ENCODE peak calls at places on chromosomes 4 and X, in four cellular contexts. O is left lung, H is fibroblast of pulmonary artery, C is astrocyte of the spinal cord. J is an unnamed sample.

GRCh38 chr4:98521486-98521885 is 136.9 kb downstream of the TSPAN5 start:
- DNase-seq in C (no peak), O (no peak), H (peak; percentile 22), J (no peak)

GRCh38 chr4:122576261-122577188 is 44.3 kb downstream of the IL21 start:
- DNase-seq in H (peak; percentile 75), C (peak; percentile 60), O (no peak), J (peak; percentile 40)

GRCh38 chr4:21901831-21902230 is 46.7 kb downstream of the KCNIP4 start:
- DNase-seq in O (no peak), C (peak; percentile 51), H (peak; percentile 29), J (no peak)

GRCh38 chr4:184801781-184802180 is 24.0 kb downstream of the ACSL1 start:
- DNase-seq in H (no peak), C (peak; percentile 43), O (no peak), J (no peak)

GRCh38 chrX:74419861-74420193 is 1.5 kb upstream of the SLC16A2 start:
- DNase-seq in C (no peak), H (no peak), O (no peak), J (no peak)

GRCh38 chr4:119725688-119726330 is 97.2 kb upstream of the PDE5A start:
- DNase-seq in C (peak; percentile 22), H (no peak), O (no peak), J (no peak)

GRCh38 chrX:102934624-102935023 is 2.4 kb upstream of the RAB40AL start:
- DNase-seq in C (peak; percentile 15), H (peak; percentile 45), O (no peak), J (no peak)

GRCh38 chr4:122616910-122617596 is 3.8 kb downstream of the IL21 start:
- DNase-seq in H (no peak), O (no peak), C (no peak), J (no peak)

GRCh38 chrX:112913807-112914206 is 73.2 kb upstream of the AMOT start:
- DNase-seq in O (no peak), C (no peak), H (no peak), J (no peak)

GRCh38 chr4:51930557-51930956 is 87.6 kb downstream of the DCUN1D4 start:
- DNase-seq in H (peak; percentile 16), O (no peak), C (peak; percentile 18), J (no peak)

GRCh38 chrX:1581132-1581531 is 10.3 kb upstream of the AKAP17A start:
- DNase-seq in C (peak; percentile 20), H (peak; percentile 64), O (no peak), J (no peak)

GRCh38 chr4:151129801-151130200 is 30.4 kb downstream of the RPS3A start:
- DNase-seq in H (peak; percentile 35), C (no peak), O (no peak), J (no peak)

GRCh38 chrX:154021131-154021611 is 1.5 kb upstream of the IRAK1 start:
- DNase-seq in H (peak; percentile 62), O (no peak), C (peak; percentile 59), J (no peak)

GRCh38 chr4:83724488-83725060 is 188.7 kb downstream of the GPAT3 start:
- DNase-seq in H (no peak), O (no peak), C (no peak), J (no peak)

GRCh38 chr4:57168986-57169385 is 58.8 kb upstream of the IGFBP7 start:
- DNase-seq in O (no peak), H (no peak), C (no peak), J (no peak)

GRCh38 chrX:50183891-50184290 is 16.9 kb downstream of the AKAP4 start:
- DNase-seq in H (no peak), C (no peak), O (no peak), J (no peak)

GRCh38 chrX:2500091-2500680 is 590 bp downstream of the DHRSX start:
- DNase-seq in C (peak; percentile 54), O (peak; percentile 89), H (peak; percentile 55), J (no peak)

GRCh38 chr4:78004270-78004669 is 52.9 kb upstream of the FRAS1 start:
- DNase-seq in O (no peak), H (no peak), C (peak; percentile 14), J (no peak)

GRCh38 chr4:30714408-30715031 is 5.6 kb upstream of the PCDH7 start:
- DNase-seq in O (no peak), C (peak; percentile 64), H (peak; percentile 77), J (no peak)

GRCh38 chrX:54482839-54483593 is 13.0 kb downstream of the FGD1 start:
- DNase-seq in O (peak; percentile 56), C (no peak), H (no peak), J (no peak)

GRCh38 chr4:60216752-60217151 is 983.4 kb upstream of the ADGRL3 start:
- DNase-seq in C (peak; percentile 47), H (peak; percentile 50), O (no peak), J (peak; percentile 45)

GRCh38 chrX:55738969-55739368 is 21.4 kb downstream of the RRAGB start:
- DNase-seq in O (no peak), H (no peak), C (no peak), J (no peak)

GRCh38 chr4:78155616-78156105 is 98.5 kb downstream of the FRAS1 start:
- DNase-seq in O (no peak), C (peak; percentile 84), H (no peak), J (peak; percentile 82)

GRCh38 chrX:150405576-150405975 is 42.5 kb downstream of the MAMLD1 start:
- DNase-seq in H (no peak), O (no peak), C (no peak), J (no peak)

GRCh38 chr4:7978907-7979651 is 39.4 kb upstream of the AFAP1 start:
- DNase-seq in O (no peak), C (no peak), H (no peak), J (no peak)

GRCh38 chr4:3825530-3825929 is 59.3 kb downstream of the ADRA2C start:
- DNase-seq in O (peak; percentile 75), C (no peak), H (no peak), J (no peak)

GRCh38 chr4:97950836-97951235 is 192.4 kb downstream of the STPG2 start:
- DNase-seq in O (no peak), H (no peak), C (no peak), J (no peak)

GRCh38 chr4:61572160-61572559 is 372.0 kb downstream of the ADGRL3 start:
- DNase-seq in H (peak; percentile 58), C (peak; percentile 70), O (no peak), J (peak; percentile 58)

GRCh38 chrX:13387656-13388421 is 68.0 kb upstream of the ATXN3L start:
- DNase-seq in O (no peak), C (no peak), H (no peak), J (no peak)

GRCh38 chr4:44738615-44739014 is 12.3 kb upstream of the GNPDA2 start:
- DNase-seq in C (peak; percentile 33), H (no peak), O (no peak), J (no peak)

GRCh38 chrX:15619053-15619772 is 18.5 kb upstream of the ACE2 start:
- DNase-seq in H (no peak), C (peak; percentile 38), O (no peak), J (no peak)

DNA sequence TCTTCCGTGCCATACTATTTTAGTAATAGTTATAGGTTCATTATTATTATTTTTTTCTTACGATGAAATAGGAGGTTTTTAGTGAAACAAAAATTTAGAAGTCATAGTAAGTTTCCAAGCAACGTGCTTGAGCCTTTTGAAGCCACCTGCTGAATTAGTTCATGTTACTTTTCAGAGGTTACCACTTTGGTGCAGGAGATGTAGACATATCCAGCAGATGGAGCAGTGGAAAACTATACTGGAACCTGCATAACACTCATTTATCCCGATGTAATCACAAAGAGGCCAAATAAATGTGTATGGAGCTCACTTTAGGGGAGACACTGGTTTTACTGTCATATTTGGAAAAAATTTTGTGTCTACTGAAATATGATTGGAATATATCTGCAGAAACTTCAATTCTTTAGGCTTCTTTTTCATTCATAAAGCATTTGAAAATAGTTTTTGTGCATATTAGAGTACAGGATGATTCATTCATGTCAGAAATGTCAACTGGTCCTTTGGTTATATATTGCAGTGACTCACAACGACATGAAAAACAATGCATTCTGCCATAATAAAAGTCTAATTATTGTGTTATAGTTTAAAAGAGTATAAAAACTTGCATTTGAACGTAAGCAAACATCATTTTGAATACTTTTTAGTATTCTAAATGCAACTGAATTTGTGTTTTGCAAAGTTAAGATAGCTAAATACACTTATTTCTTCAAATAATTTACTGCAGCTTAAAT is 2182.9 kb upstream of the TENM3 start:
- DNase-seq in C (peak; percentile 52), H (no peak), O (no peak), J (no peak)
- H3K4me3 ChIP-seq in C (peak overlapping the region; percentile 58), H (no peak overlapping the region), O (no peak overlapping the region), J (peak overlapping the region; percentile 61)

GRCh38 chr4:171785392-171785791 is 27.8 kb upstream of the GALNTL6 start:
- DNase-seq in O (no peak), C (no peak), H (no peak), J (no peak)
- TF ChIP-seq CTCF in O (no peak), C (no peak), H (no peak), J (no peak)

DNA sequence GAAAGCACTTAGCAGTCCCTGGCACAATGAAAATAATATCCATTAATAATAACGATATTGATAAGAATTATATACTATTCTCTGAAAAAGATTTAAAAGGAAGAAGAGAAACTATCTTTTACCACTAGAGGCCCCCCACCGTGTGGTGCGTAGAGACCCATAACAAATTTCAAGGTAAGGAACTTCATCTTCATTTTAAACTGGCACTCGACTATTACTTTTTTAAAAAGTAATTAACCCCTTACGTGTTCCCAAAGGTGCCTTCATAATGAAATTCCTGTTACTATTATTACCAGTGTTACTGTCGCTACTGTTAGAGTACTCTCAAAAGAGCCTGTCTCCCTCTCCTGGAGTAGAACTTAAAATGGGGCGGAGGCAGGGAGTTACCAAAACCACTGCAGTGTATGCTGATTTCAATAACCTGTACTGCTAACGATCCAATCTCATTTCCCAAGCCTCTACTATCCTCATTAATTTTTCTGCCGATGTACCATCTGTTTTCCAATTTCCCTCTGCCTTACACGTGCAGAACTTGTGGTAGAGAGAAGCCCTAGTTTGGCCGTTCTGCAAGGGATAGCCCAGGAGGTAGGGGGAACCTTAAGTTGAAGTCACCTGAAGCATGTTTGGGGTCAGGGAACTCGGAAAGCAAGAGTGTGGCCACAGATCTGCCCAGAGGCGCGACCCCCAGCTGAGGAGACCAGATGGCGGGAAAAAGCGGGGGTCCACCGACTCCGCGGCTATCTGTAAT is 813 bp upstream of the STK26 start:
- DNase-seq in O (no peak), H (no peak), C (peak; percentile 5), J (no peak)
- H3K4me3 ChIP-seq in O (peak overlapping the region; percentile 60), H (peak overlapping the region; percentile 68), C (peak overlapping the region; percentile 53), J (peak overlapping the region; percentile 62)

GRCh38 chr4:156578713-156579112 is 392.9 kb downstream of the PDGFC start:
- DNase-seq in O (no peak), C (no peak), H (no peak), J (no peak)

GRCh38 chr4:156571146-156571545 is 400.5 kb downstream of the PDGFC start:
- DNase-seq in O (no peak), H (peak; percentile 30), C (no peak), J (no peak)

GRCh38 chr4:156576946-156577345 is 394.7 kb downstream of the PDGFC start:
- DNase-seq in O (no peak), C (no peak), H (peak; percentile 21), J (no peak)

GRCh38 chr4:156578005-156578404 is 393.6 kb downstream of the PDGFC start:
- DNase-seq in O (no peak), H (no peak), C (no peak), J (no peak)

DNA sequence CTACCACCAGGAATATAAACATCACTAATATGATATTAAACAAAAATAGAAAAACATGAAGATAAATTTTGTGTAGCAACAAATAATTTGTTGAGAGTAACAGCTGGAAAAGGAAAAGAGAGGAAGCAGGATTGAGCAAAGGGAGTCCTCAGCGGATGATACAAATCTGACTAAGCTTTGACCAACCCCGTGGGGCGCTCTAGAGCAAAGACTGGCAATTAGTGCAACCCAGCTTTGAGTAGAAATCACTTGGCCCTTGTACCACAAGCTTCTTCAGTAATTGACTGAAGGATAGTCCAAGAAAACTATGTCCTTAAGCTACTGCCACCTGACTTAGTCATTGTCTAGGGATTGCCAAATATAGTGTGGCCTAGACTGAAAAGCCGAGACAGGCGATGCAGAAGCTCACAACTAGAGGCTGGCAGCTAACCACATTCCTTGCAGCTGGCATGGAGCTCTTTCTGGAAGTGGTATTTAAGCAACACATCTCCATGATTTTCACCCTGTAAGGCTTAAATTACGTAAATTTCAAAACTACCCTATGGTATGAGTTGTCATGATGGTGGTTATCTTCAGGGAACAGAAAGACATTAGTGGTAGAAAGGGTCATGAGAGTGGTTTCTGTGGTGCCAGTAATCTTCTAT is 396.0 kb downstream of the PDGFC start:
- DNase-seq in O (no peak), H (peak; percentile 44), C (peak; percentile 72), J (no peak)
- TF ChIP-seq CTCF in O (no peak), H (no peak), C (peak; percentile 5), J (no peak)

J was measured in astrocyte of the cerebellum.